ENCODE peak calls at places on chromosomes 13 and 19, in six cellular contexts. B, K, J, H, Y and I are unnamed samples.

GRCh38 chr13:50722437-50723125 is 120.9 kb downstream of the DLEU7 start:
- DNase-seq in B (no peak), K (no peak), Y (no peak), J (no peak), H (no peak), I (no peak)

GRCh38 chr13:32917504-32917903 is 98.7 kb upstream of the KL start:
- DNase-seq in Y (no peak), K (no peak), B (peak; percentile 28), J (no peak), H (no peak), I (peak; percentile 33)

GRCh38 chr13:39244561-39245230 is 206.4 kb downstream of the NHLRC3 start:
- DNase-seq in B (no peak), J (no peak), K (no peak), Y (no peak), H (no peak), I (no peak)

GRCh38 chr13:43787518-43787891 is 733 bp upstream of the ENOX1 start:
- DNase-seq in B (no peak), H (no peak), J (no peak), K (no peak), Y (no peak), I (no peak)

GRCh38 chr19:3006075-3006767 is 22.9 kb downstream of the TLE2 start:
- DNase-seq in J (no peak), K (peak; percentile 55), H (no peak), Y (no peak), B (no peak), I (no peak)

GRCh38 chr13:111398715-111399299 is 78.4 kb downstream of the TEX29 start:
- DNase-seq in K (no peak), B (peak; percentile 72), J (no peak), Y (no peak), H (no peak), I (no peak)

GRCh38 chr19:47499863-47500830 is 14.7 kb downstream of the NAPA start:
- DNase-seq in Y (no peak), J (no peak), K (no peak), H (no peak), B (no peak), I (no peak)

GRCh38 chr13:74870865-74871264 is 611.1 kb downstream of the TBC1D4 start:
- DNase-seq in H (no peak), B (peak; percentile 63), Y (no peak), J (peak; percentile 27), K (peak; percentile 19), I (peak; percentile 39)

GRCh38 chr19:873084-874019 is 13.9 kb downstream of the CFD start:
- DNase-seq in B (peak; percentile 65), K (peak; percentile 87), Y (no peak), J (no peak), H (no peak), I (peak; percentile 26)

GRCh38 chr19:33465371-33465770 is 56.2 kb downstream of the PEPD start:
- DNase-seq in B (no peak), Y (no peak), K (no peak), J (no peak), H (no peak), I (no peak)

GRCh38 chr13:20832861-20833260 is 59.1 kb upstream of the EEF1AKMT1 start:
- DNase-seq in J (no peak), K (no peak), H (no peak), Y (no peak), B (no peak), I (no peak)

GRCh38 chr19:16896098-16896912 is 7.5 kb downstream of the F2RL3 start:
- DNase-seq in B (no peak), Y (no peak), J (no peak), K (no peak), H (peak; percentile 47), I (no peak)

GRCh38 chr13:66341038-66341437 is 889.1 kb downstream of the PCDH9 start:
- DNase-seq in J (no peak), Y (no peak), B (no peak), K (no peak), H (no peak), I (no peak)

GRCh38 chr13:107574517-107575215 is 640.7 kb downstream of the LIG4 start:
- DNase-seq in B (no peak), J (no peak), K (no peak), H (no peak), Y (no peak), I (peak; percentile 11)

GRCh38 chr19:57171551-57172081 is 4.3 kb upstream of the DUXA start:
- DNase-seq in H (peak; percentile 40), B (peak; percentile 17), Y (peak; percentile 37), K (no peak), J (no peak), I (peak; percentile 35)

GRCh38 chr13:30829145-30829544 is 76.9 kb upstream of the MEDAG start:
- DNase-seq in B (peak; percentile 86), K (peak; percentile 37), H (no peak), J (no peak), Y (no peak), I (peak; percentile 47)

GRCh38 chr19:58569943-58570670 is 3.0 kb downstream of the MZF1 start:
- DNase-seq in Y (no peak), J (no peak), B (no peak), K (no peak), H (peak; percentile 15), I (no peak)

GRCh38 chr13:73421310-73421912 is 362.6 kb downstream of the KLF5 start:
- DNase-seq in K (no peak), H (no peak), B (peak; percentile 71), J (no peak), Y (no peak), I (peak; percentile 33)

GRCh38 chr19:7722231-7722651 is 9.7 kb downstream of the CLEC4G start:
- DNase-seq in B (no peak), K (no peak), Y (no peak), J (no peak), H (no peak), I (no peak)

GRCh38 chr19:46951236-46951986 is 68.2 kb upstream of the NPAS1 start:
- DNase-seq in B (peak; percentile 66), Y (no peak), K (peak; percentile 92), J (no peak), H (no peak), I (no peak)

GRCh38 chr19:47765522-47766358 is 12.8 kb upstream of the SELENOW start:
- DNase-seq in B (peak; percentile 59), Y (peak; percentile 57), K (peak; percentile 74), J (no peak), H (no peak), I (peak; percentile 65)

GRCh38 chr19:2032296-2032941 is 16.9 kb upstream of the BTBD2 start:
- DNase-seq in K (peak; percentile 88), Y (peak; percentile 92), J (peak; percentile 35), B (peak; percentile 88), H (peak; percentile 46), I (peak; percentile 84)

GRCh38 chr13:37134411-37135041 is 29.1 kb upstream of the CSNK1A1L start:
- DNase-seq in H (no peak), K (no peak), Y (no peak), B (peak; percentile 91), J (no peak), I (peak; percentile 96)

GRCh38 chr13:96817336-96817941 is 176.8 kb downstream of the OXGR1 start:
- DNase-seq in H (no peak), B (peak; percentile 58), Y (no peak), K (peak; percentile 8), J (no peak), I (peak; percentile 52)

GRCh38 chr19:4136680-4137088 is 12.8 kb upstream of the MAP2K2 start:
- DNase-seq in H (no peak), Y (no peak), J (no peak), B (no peak), K (no peak), I (no peak)

GRCh38 chr19:28859811-28860210 is 353.1 kb downstream of the UQCRFS1 start:
- DNase-seq in Y (no peak), K (no peak), B (no peak), H (no peak), J (no peak), I (no peak)

GRCh38 chr19:27794444-27795042 is 1418.4 kb downstream of the UQCRFS1 start:
- DNase-seq in K (no peak), B (peak; percentile 37), Y (peak; percentile 17), J (no peak), H (peak; percentile 22), I (peak; percentile 50)

GRCh38 chr13:51999525-51999924 is 11.7 kb downstream of the ATP7B start:
- DNase-seq in Y (peak; percentile 81), B (peak; percentile 31), H (no peak), K (no peak), J (no peak), I (no peak)

GRCh38 chr13:112859817-112860190 is 109.2 kb upstream of the MCF2L start:
- DNase-seq in K (no peak), H (no peak), B (peak; percentile 70), Y (no peak), J (no peak), I (peak; percentile 60)
- TF ChIP-seq CTCF in K (no peak), H (no peak), B (no peak), Y (no peak), J (no peak), I (no peak)

GRCh38 chr19:32104465-32105235 is 240.8 kb upstream of the ZNF507 start:
- DNase-seq in B (no peak), J (no peak), Y (no peak), H (no peak), K (peak; percentile 24), I (no peak)
- TF ChIP-seq CTCF in B (no peak), J (no peak), Y (no peak), H (no peak), K (no peak), I (no peak)

GRCh38 chr13:26759907-26760834 is at the start of gene GPR12:
- DNase-seq in J (no peak), H (no peak), K (no peak), Y (no peak), B (no peak), I (peak; percentile 6)
- TF ChIP-seq CTCF in J (no peak), H (no peak), K (no peak), Y (no peak), B (no peak), I (no peak)

GRCh38 chr13:84645196-84646071 is 763.2 kb upstream of the SLITRK1 start:
- DNase-seq in J (peak; percentile 68), B (peak; percentile 25), Y (no peak), H (no peak), K (no peak), I (peak; percentile 37)

GRCh38 chr13:84651288-84651687 is 769.0 kb upstream of the SLITRK1 start:
- DNase-seq in H (no peak), Y (peak; percentile 24), J (no peak), K (no peak), B (peak; percentile 94), I (peak; percentile 85)

GRCh38 chr13:84653915-84654534 is 771.8 kb upstream of the SLITRK1 start:
- DNase-seq in K (no peak), H (no peak), B (no peak), J (no peak), Y (peak; percentile 59), I (no peak)

GRCh38 chr13:84649853-84650252 is 767.6 kb upstream of the SLITRK1 start:
- DNase-seq in Y (peak; percentile 10), K (no peak), J (no peak), H (no peak), B (peak; percentile 50), I (peak; percentile 11)

DNA sequence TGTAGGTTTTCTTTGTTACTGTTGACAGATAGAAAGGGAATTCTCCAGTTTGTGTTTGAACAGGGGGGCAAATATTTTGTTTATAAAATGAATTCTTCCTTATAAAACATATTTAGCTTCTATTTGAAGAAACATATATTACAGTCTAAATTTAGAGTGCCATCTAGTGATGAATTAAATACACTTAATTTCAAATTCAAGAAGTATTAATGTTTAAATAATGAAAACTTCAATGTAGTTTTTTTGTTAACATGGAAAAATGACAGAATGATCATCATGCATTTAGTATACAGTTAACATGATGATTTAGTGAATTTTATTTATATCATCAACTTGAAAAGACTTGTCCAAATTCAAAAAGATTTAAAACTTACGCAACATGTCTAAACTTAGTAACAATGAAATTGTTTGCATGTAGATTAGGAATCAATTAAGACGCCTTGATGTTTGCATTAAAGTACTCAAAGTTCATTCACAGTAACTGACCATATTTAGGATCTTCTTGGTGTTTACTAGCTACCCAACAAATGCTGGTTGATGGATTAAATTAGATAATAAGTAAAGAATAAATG is 765.9 kb upstream of the SLITRK1 start:
- DNase-seq in B (peak; percentile 14), Y (no peak), J (no peak), H (no peak), K (no peak), I (peak; percentile 29)
- TF ChIP-seq CTCF in B (no peak), Y (peak; percentile 17), J (peak; percentile 1), H (no peak), K (peak; percentile 18), I (peak; percentile 21)